ENCODE peak calls at places on chromosomes 7 and 10, in six cellular contexts. B, J, O, W, M and Y are unnamed samples.
A peak's percentile ranks its signal among the peaks of the same experiment; 100 is the strongest.

GRCh38 chr10:58820862-58821559 is 308.3 kb downstream of the BICC1 start:
- DNase-seq in B (no peak), J (no peak), O (no peak), W (no peak), M (no peak), Y (no peak)

GRCh38 chr10:112520864-112521263 is 73.8 kb downstream of the VTI1A start:
- DNase-seq in B (no peak), J (no peak), O (no peak), W (no peak), M (no peak), Y (no peak)

GRCh38 chr7:25073451-25073850 is 51.6 kb downstream of the CYCS start:
- DNase-seq in B (no peak), J (no peak), O (no peak), W (peak; percentile 7), M (no peak), Y (no peak)

GRCh38 chr10:77212632-77213031 is 425.0 kb downstream of the KCNMA1 start:
- DNase-seq in B (no peak), J (no peak), O (no peak), W (no peak), M (no peak), Y (no peak)

GRCh38 chr7:113582471-113582870 is 336.3 kb downstream of the PPP1R3A start:
- DNase-seq in B (peak; percentile 15), J (no peak), O (no peak), W (no peak), M (no peak), Y (peak; percentile 15)

GRCh38 chr10:104329754-104330153 is 8.5 kb downstream of the ITPRIP start:
- DNase-seq in B (peak; percentile 45), J (no peak), O (no peak), W (no peak), M (no peak), Y (no peak)

GRCh38 chr10:29860159-29860558 is 199.2 kb downstream of the JCAD start:
- DNase-seq in B (no peak), J (no peak), O (no peak), W (no peak), M (no peak), Y (no peak)

GRCh38 chr10:43436291-43437140 is at the start of gene ZNF487:
- DNase-seq in B (peak; percentile 90), J (peak; percentile 92), O (peak; percentile 94), W (peak; percentile 89), M (peak; percentile 81), Y (peak; percentile 20)

GRCh38 chr7:120444650-120445049 is 171.7 kb downstream of the KCND2 start:
- DNase-seq in B (no peak), J (no peak), O (no peak), W (no peak), M (no peak), Y (no peak)

GRCh38 chr7:29258951-29259350 is 64.4 kb downstream of the CHN2 start:
- DNase-seq in B (no peak), J (no peak), O (no peak), W (no peak), M (no peak), Y (no peak)

GRCh38 chr10:46106410-46107255 is 60.6 kb upstream of the MSMB start:
- DNase-seq in B (peak; percentile 47), J (peak; percentile 37), O (peak; percentile 84), W (no peak), M (no peak), Y (no peak)

GRCh38 chr7:90923576-90923975 is 327.5 kb downstream of the CDK14 start:
- DNase-seq in B (no peak), J (no peak), O (no peak), W (no peak), M (no peak), Y (no peak)

GRCh38 chr10:124089859-124090258 is 3.5 kb downstream of the CHST15 start:
- DNase-seq in B (no peak), J (no peak), O (no peak), W (no peak), M (no peak), Y (no peak)

GRCh38 chr7:46908770-46909169 is 673.1 kb downstream of the TNS3 start:
- DNase-seq in B (peak; percentile 38), J (no peak), O (no peak), W (no peak), M (no peak), Y (peak; percentile 66)

GRCh38 chr10:43047288-43047970 is 29.4 kb upstream of the RET start:
- DNase-seq in B (no peak), J (no peak), O (peak; percentile 43), W (no peak), M (no peak), Y (no peak)

GRCh38 chr10:101716891-101717659 is 22.1 kb upstream of the FBXW4 start:
- DNase-seq in B (no peak), J (no peak), O (no peak), W (no peak), M (no peak), Y (no peak)

GRCh38 chr7:43105521-43106120 is 6.8 kb upstream of the HECW1 start:
- DNase-seq in B (no peak), J (no peak), O (no peak), W (no peak), M (no peak), Y (peak; percentile 16)

GRCh38 chr10:14399641-14400040 is 68.9 kb upstream of the FRMD4A start:
- DNase-seq in B (no peak), J (no peak), O (no peak), W (no peak), M (no peak), Y (no peak)

GRCh38 chr7:136883046-136883445 is 14.6 kb downstream of the CHRM2 start:
- DNase-seq in B (no peak), J (no peak), O (no peak), W (no peak), M (no peak), Y (no peak)

GRCh38 chr10:13776861-13777301 is 190.1 kb downstream of the PRPF18 start:
- DNase-seq in B (no peak), J (no peak), O (no peak), W (no peak), M (no peak), Y (no peak)

GRCh38 chr7:157961731-157962457 is 625.1 kb downstream of the DNAJB6 start:
- DNase-seq in B (no peak), J (no peak), O (peak; percentile 34), W (no peak), M (no peak), Y (no peak)

GRCh38 chr10:105585215-105585614 is 944.1 kb downstream of the SORCS3 start:
- DNase-seq in B (no peak), J (no peak), O (no peak), W (no peak), M (no peak), Y (no peak)

GRCh38 chr7:23469961-23470250 is 385 bp downstream of the IGF2BP3 start:
- DNase-seq in B (no peak), J (no peak), O (no peak), W (no peak), M (no peak), Y (no peak)

GRCh38 chr7:130988443-130988842 is 254.4 kb upstream of the KLF14 start:
- DNase-seq in B (no peak), J (peak; percentile 60), O (no peak), W (no peak), M (no peak), Y (no peak)

GRCh38 chr7:104207348-104207730 is 474 bp downstream of the ORC5 start:
- DNase-seq in B (no peak), J (peak; percentile 23), O (no peak), W (peak; percentile 27), M (no peak), Y (no peak)

GRCh38 chr10:1451362-1451888 is 285.9 kb downstream of the ADARB2 start:
- DNase-seq in B (no peak), J (no peak), O (no peak), W (no peak), M (no peak), Y (no peak)

GRCh38 chr7:74206589-74207120 is 3.2 kb upstream of the LAT2 start:
- DNase-seq in B (peak; percentile 61), J (peak; percentile 72), O (peak; percentile 94), W (peak; percentile 80), M (peak; percentile 65), Y (no peak)

GRCh38 chr7:136874393-136875032 is 6.1 kb downstream of the CHRM2 start:
- DNase-seq in B (no peak), J (no peak), O (no peak), W (peak; percentile 16), M (no peak), Y (no peak)

GRCh38 chr7:18573410-18574234 is 78.1 kb downstream of the HDAC9 start:
- DNase-seq in B (no peak), J (no peak), O (peak; percentile 63), W (peak; percentile 66), M (no peak), Y (no peak)

GRCh38 chr7:20201380-20201779 is 15.8 kb downstream of the MACC1 start:
- DNase-seq in B (no peak), J (no peak), O (no peak), W (peak; percentile 12), M (no peak), Y (no peak)

GRCh38 chr7:17672774-17673173 is 267.5 kb downstream of the SNX13 start:
- DNase-seq in B (no peak), J (no peak), O (no peak), W (no peak), M (no peak), Y (no peak)

GRCh38 chr7:27175626-27176342 is 1.7 kb upstream of the HOXA10 start:
- DNase-seq in B (no peak), J (no peak), O (peak; percentile 49), W (no peak), M (no peak), Y (no peak)